ENCODE peak calls at places on chromosomes 13 and 19, in five cellular contexts. One of them, this sample, is unnamed. For H3K4me1, the result is how much of the 10 kb centered on the place peaks cover.

GRCh38 chr19:50008532-50008931 is 16.6 kb downstream of the VRK3 start:
- DNase-seq in ascending aorta: no peak
- DNase-seq in uterus: no peak
- DNase-seq in heart right ventricle: no peak
- DNase-seq in Caco-2: no peak
- DNase-seq in this sample: no peak

GRCh38 chr13:34020388-34020787 is 202.4 kb downstream of the RFC3 start:
- DNase-seq in Caco-2: no peak
- DNase-seq in heart right ventricle: no peak
- DNase-seq in ascending aorta: no peak
- DNase-seq in uterus: no peak
- DNase-seq in this sample: no peak

GRCh38 chr13:44834404-44834803 is 154.9 kb downstream of the NUFIP1 start:
- DNase-seq in uterus: no peak
- DNase-seq in ascending aorta: no peak
- DNase-seq in heart right ventricle: no peak
- DNase-seq in Caco-2: no peak
- DNase-seq in this sample: no peak

GRCh38 chr19:2271516-2272103 is 10.4 kb downstream of the PEAK3 start:
- DNase-seq in ascending aorta: peak
- DNase-seq in heart right ventricle: no peak
- DNase-seq in Caco-2: no peak
- DNase-seq in uterus: no peak
- DNase-seq in this sample: peak

GRCh38 chr13:65594255-65594654 is 1635.9 kb downstream of the PCDH9 start:
- DNase-seq in Caco-2: no peak
- DNase-seq in heart right ventricle: no peak
- DNase-seq in ascending aorta: no peak
- DNase-seq in uterus: no peak
- DNase-seq in this sample: no peak

GRCh38 chr19:37007587-37008220 is 70.5 kb upstream of the ZNF420 start:
- DNase-seq in heart right ventricle: peak
- DNase-seq in Caco-2: no peak
- DNase-seq in ascending aorta: no peak
- DNase-seq in uterus: peak
- DNase-seq in this sample: no peak

GRCh38 chr19:21483589-21484170 is 21.7 kb upstream of the ZNF429 start:
- DNase-seq in uterus: peak
- DNase-seq in ascending aorta: peak
- DNase-seq in Caco-2: no peak
- DNase-seq in heart right ventricle: peak
- DNase-seq in this sample: peak

GRCh38 chr19:12034610-12035009 is 869 bp downstream of the ZNF433 start:
- DNase-seq in uterus: no peak
- DNase-seq in ascending aorta: no peak
- DNase-seq in heart right ventricle: no peak
- DNase-seq in Caco-2: no peak
- DNase-seq in this sample: no peak

GRCh38 chr13:52925775-52926285 is 77.4 kb upstream of the PCDH8 start:
- DNase-seq in heart right ventricle: no peak
- DNase-seq in ascending aorta: no peak
- DNase-seq in Caco-2: no peak
- DNase-seq in uterus: no peak
- DNase-seq in this sample: no peak

GRCh38 chr19:14479985-14480694 is 5.0 kb upstream of the PTGER1 start:
- DNase-seq in uterus: no peak
- DNase-seq in heart right ventricle: no peak
- DNase-seq in Caco-2: no peak
- DNase-seq in ascending aorta: no peak
- DNase-seq in this sample: peak

GRCh38 chr19:2115911-2116426 is 19.3 kb downstream of the IZUMO4 start:
- DNase-seq in heart right ventricle: no peak
- DNase-seq in uterus: no peak
- DNase-seq in Caco-2: no peak
- DNase-seq in ascending aorta: no peak
- DNase-seq in this sample: no peak

GRCh38 chr13:45674908-45675307 is 27.2 kb upstream of the CBY2 start:
- DNase-seq in ascending aorta: no peak
- DNase-seq in Caco-2: no peak
- DNase-seq in uterus: no peak
- DNase-seq in heart right ventricle: no peak
- DNase-seq in this sample: no peak

GRCh38 chr19:2236285-2237050 is at the start of the genes PLEKHJ1 and SF3A2:
- DNase-seq in uterus: peak
- DNase-seq in heart right ventricle: peak
- DNase-seq in ascending aorta: peak
- DNase-seq in Caco-2: peak
- DNase-seq in this sample: peak

GRCh38 chr19:29380581-29380980 is 145.2 kb upstream of the VSTM2B start:
- DNase-seq in uterus: no peak
- DNase-seq in Caco-2: peak
- DNase-seq in ascending aorta: peak
- DNase-seq in heart right ventricle: no peak
- DNase-seq in this sample: no peak

GRCh38 chr13:72437458-72437857 is 290.0 kb downstream of the MZT1 start:
- DNase-seq in heart right ventricle: no peak
- DNase-seq in uterus: no peak
- DNase-seq in ascending aorta: no peak
- DNase-seq in Caco-2: no peak
- DNase-seq in this sample: no peak

GRCh38 chr13:21297452-21297851 is 121.0 kb downstream of the MRPL57 start:
- DNase-seq in heart right ventricle: no peak
- DNase-seq in Caco-2: no peak
- DNase-seq in uterus: no peak
- DNase-seq in ascending aorta: no peak
- DNase-seq in this sample: no peak

GRCh38 chr13:99033814-99034213 is 56.0 kb upstream of the DOCK9 start:
- DNase-seq in ascending aorta: no peak
- DNase-seq in heart right ventricle: no peak
- DNase-seq in uterus: no peak
- DNase-seq in Caco-2: no peak
- DNase-seq in this sample: no peak

GRCh38 chr19:16561382-16561781 is 10.8 kb downstream of the SLC35E1 start:
- DNase-seq in heart right ventricle: no peak
- DNase-seq in ascending aorta: no peak
- DNase-seq in uterus: no peak
- DNase-seq in Caco-2: no peak
- DNase-seq in this sample: no peak

GRCh38 chr13:73096173-73097117 is 37.6 kb downstream of the KLF5 start:
- DNase-seq in uterus: no peak
- DNase-seq in Caco-2: peak
- DNase-seq in ascending aorta: no peak
- DNase-seq in heart right ventricle: no peak
- DNase-seq in this sample: no peak

GRCh38 chr13:51034906-51035305 is 76.2 kb downstream of the C13orf42 start:
- DNase-seq in heart right ventricle: no peak
- DNase-seq in ascending aorta: no peak
- DNase-seq in uterus: no peak
- DNase-seq in Caco-2: no peak
- DNase-seq in this sample: no peak

GRCh38 chr13:107450931-107451330 is 764.4 kb downstream of the LIG4 start:
- DNase-seq in uterus: no peak
- DNase-seq in Caco-2: no peak
- DNase-seq in heart right ventricle: peak
- DNase-seq in ascending aorta: peak
- DNase-seq in this sample: no peak

GRCh38 chr13:23718916-23719470 is 148.8 kb downstream of the TNFRSF19 start:
- DNase-seq in Caco-2: no peak
- DNase-seq in heart right ventricle: no peak
- DNase-seq in ascending aorta: no peak
- DNase-seq in uterus: no peak
- DNase-seq in this sample: no peak

GRCh38 chr19:54967611-54968010 is 1.4 kb downstream of the NLRP2 start:
- DNase-seq in ascending aorta: no peak
- DNase-seq in uterus: no peak
- DNase-seq in Caco-2: no peak
- DNase-seq in heart right ventricle: no peak
- DNase-seq in this sample: no peak

GRCh38 chr19:33226550-33227241 is 1.0 kb upstream of the SLC7A10 start:
- DNase-seq in heart right ventricle: no peak
- DNase-seq in uterus: no peak
- DNase-seq in Caco-2: no peak
- DNase-seq in ascending aorta: no peak
- DNase-seq in this sample: no peak

GRCh38 chr13:107441279-107441678 is 774.1 kb downstream of the LIG4 start:
- DNase-seq in Caco-2: no peak
- DNase-seq in ascending aorta: no peak
- DNase-seq in uterus: no peak
- DNase-seq in heart right ventricle: no peak
- DNase-seq in this sample: no peak

GRCh38 chr13:30477346-30478235 is 11.9 kb upstream of the HMGB1 start:
- DNase-seq in heart right ventricle: no peak
- DNase-seq in uterus: no peak
- DNase-seq in Caco-2: no peak
- DNase-seq in ascending aorta: no peak
- DNase-seq in this sample: no peak

GRCh38 chr19:48395170-48395455 is 1.6 kb downstream of the GRIN2D start:
- DNase-seq in uterus: no peak
- DNase-seq in ascending aorta: no peak
- DNase-seq in Caco-2: no peak
- DNase-seq in heart right ventricle: no peak
- DNase-seq in this sample: no peak

GRCh38 chr19:48394331-48395169 is 1.1 kb downstream of the GRIN2D start:
- DNase-seq in heart right ventricle: no peak
- DNase-seq in uterus: no peak
- DNase-seq in ascending aorta: no peak
- DNase-seq in Caco-2: no peak
- DNase-seq in this sample: no peak

GRCh38 chr19:48391100-48392005 is at the start of gene KDELR1:
- DNase-seq in heart right ventricle: peak
- DNase-seq in uterus: peak
- DNase-seq in ascending aorta: peak
- DNase-seq in Caco-2: peak
- DNase-seq in this sample: peak

GRCh38 chr19:48393559-48394330 is at the start of gene GRIN2D:
- DNase-seq in uterus: no peak
- DNase-seq in heart right ventricle: no peak
- DNase-seq in ascending aorta: no peak
- DNase-seq in Caco-2: peak
- DNase-seq in this sample: peak

GRCh38 chr19:48393196-48393558 is 291 bp upstream of the GRIN2D start:
- DNase-seq in ascending aorta: no peak
- DNase-seq in uterus: no peak
- DNase-seq in heart right ventricle: no peak
- DNase-seq in Caco-2: no peak
- DNase-seq in this sample: no peak
- H3K4me1 ChIP-seq in ascending aorta: under half
- H3K4me1 ChIP-seq in uterus: under half
- H3K4me1 ChIP-seq in heart right ventricle: under half
- H3K4me1 ChIP-seq in Caco-2: under half
- H3K4me1 ChIP-seq in this sample: half or more

DNA sequence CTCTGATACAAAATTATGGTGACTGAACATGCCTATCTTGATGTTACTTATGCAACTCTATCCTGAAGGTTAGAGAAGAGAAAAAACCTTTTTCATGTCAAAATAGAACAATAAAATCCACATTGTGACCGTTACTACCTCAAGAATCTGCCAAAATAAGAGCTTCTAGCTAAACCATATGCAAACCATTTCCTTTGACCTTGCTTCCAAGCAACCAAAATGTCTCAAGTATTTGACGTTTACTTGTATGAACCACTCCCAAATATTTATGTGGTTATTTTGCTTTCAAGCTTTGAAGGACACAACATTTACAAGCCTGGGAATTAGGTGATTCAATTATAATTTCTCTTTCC is 13.9 kb downstream of the FOXO1 start:
- DNase-seq in Caco-2: no peak
- DNase-seq in ascending aorta: no peak
- DNase-seq in heart right ventricle: no peak
- DNase-seq in uterus: no peak
- DNase-seq in this sample: no peak
- H3K4me1 ChIP-seq in Caco-2: under half
- H3K4me1 ChIP-seq in ascending aorta: under half
- H3K4me1 ChIP-seq in heart right ventricle: half or more
- H3K4me1 ChIP-seq in uterus: under half
- H3K4me1 ChIP-seq in this sample: half or more

GRCh38 chr19:47156861-47157454 is 26.3 kb downstream of the SAE1 start:
- DNase-seq in heart right ventricle: no peak
- DNase-seq in uterus: no peak
- DNase-seq in Caco-2: no peak
- DNase-seq in ascending aorta: no peak
- DNase-seq in this sample: peak
- H3K4me1 ChIP-seq in heart right ventricle: under half
- H3K4me1 ChIP-seq in uterus: under half
- H3K4me1 ChIP-seq in Caco-2: under half
- H3K4me1 ChIP-seq in ascending aorta: under half
- H3K4me1 ChIP-seq in this sample: half or more

DNA sequence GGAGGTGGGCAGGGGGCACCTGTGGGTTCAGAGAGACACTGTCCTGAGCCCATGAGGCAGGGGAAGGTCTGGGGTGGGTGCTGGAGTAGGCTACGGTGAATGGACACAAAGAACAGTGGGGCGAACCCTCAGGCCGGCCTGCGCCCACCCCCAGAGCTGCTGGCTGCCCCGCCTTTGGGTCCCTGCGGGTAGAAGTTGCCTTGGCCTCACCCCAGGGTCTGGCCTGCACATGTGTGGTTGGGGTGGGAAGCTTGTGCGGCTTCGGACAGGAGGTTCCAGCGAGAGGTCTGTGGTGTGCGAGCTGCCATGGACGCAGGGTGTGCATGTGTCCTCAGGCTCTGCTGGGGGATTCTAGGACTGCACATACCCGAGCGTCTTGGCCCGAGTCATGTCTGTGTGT is 20.6 kb upstream of the POU2F2 start:
- DNase-seq in Caco-2: no peak
- DNase-seq in uterus: no peak
- DNase-seq in heart right ventricle: no peak
- DNase-seq in ascending aorta: no peak
- DNase-seq in this sample: no peak
- H3K4me1 ChIP-seq in Caco-2: under half
- H3K4me1 ChIP-seq in uterus: under half
- H3K4me1 ChIP-seq in heart right ventricle: under half
- H3K4me1 ChIP-seq in ascending aorta: under half
- H3K4me1 ChIP-seq in this sample: under half

GRCh38 chr19:18442941-18443340 is 5.0 kb upstream of the ISYNA1 start:
- DNase-seq in heart right ventricle: no peak
- DNase-seq in Caco-2: no peak
- DNase-seq in uterus: no peak
- DNase-seq in ascending aorta: no peak
- DNase-seq in this sample: no peak
- H3K4me1 ChIP-seq in heart right ventricle: under half
- H3K4me1 ChIP-seq in Caco-2: under half
- H3K4me1 ChIP-seq in uterus: under half
- H3K4me1 ChIP-seq in ascending aorta: under half
- H3K4me1 ChIP-seq in this sample: under half

DNA sequence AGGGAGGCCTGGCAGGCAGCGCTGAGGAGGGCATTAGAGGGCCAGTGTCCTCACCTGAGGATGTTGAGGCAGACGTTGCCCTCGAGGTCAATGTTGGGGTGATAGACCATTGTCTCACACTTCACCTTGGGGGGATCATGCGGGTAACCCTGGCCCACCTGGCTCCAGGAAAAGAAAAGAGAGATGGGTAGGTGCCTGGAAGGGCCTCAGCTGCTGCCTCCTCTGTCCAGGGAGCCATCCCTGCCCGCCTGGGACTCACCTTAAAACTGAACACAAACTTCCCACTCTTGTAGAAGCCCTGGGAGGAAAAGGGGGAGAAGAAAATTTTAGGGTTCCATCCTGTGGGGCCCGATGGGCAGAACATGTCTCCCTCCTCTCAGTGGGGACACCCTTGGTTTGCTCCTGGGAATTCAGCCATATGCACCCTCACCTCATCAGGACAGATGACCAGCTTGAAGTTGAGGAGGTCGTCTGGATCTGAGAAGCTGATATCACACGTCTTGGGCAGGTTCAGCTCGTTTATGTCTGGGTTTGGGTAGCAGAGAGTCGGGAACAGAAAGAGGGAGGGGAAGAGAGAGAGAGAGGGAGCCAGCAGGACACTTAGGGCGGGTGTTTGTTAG is 1.7 kb downstream of the UBE2M start:
- DNase-seq in ascending aorta: no peak
- DNase-seq in uterus: no peak
- DNase-seq in heart right ventricle: no peak
- DNase-seq in Caco-2: no peak
- DNase-seq in this sample: no peak
- H3K4me1 ChIP-seq in ascending aorta: under half
- H3K4me1 ChIP-seq in uterus: under half
- H3K4me1 ChIP-seq in heart right ventricle: half or more
- H3K4me1 ChIP-seq in Caco-2: under half
- H3K4me1 ChIP-seq in this sample: half or more